ENCODE peak calls at places on chromosomes 1 and 21, in six cellular contexts. One of them, this sample, is unnamed. For H3K4me1 and H3K36me3, the result is how much of the 10 kb centered on the place peaks cover.

GRCh38 chr1:203395746-203396145 is 44.8 kb upstream of the FMOD start:
- DNase-seq in mesenchymal stem cell: no peak
- DNase-seq in CD8-positive, alpha-beta T cell: no peak
- DNase-seq in lung: no peak
- DNase-seq in neuronal stem cell: no peak
- DNase-seq in body of pancreas: no peak
- DNase-seq in this sample: no peak

GRCh38 chr1:50368179-50369007 is 54.9 kb downstream of the DMRTA2 start:
- DNase-seq in mesenchymal stem cell: peak
- DNase-seq in CD8-positive, alpha-beta T cell: no peak
- DNase-seq in lung: peak
- DNase-seq in neuronal stem cell: peak
- DNase-seq in body of pancreas: peak
- DNase-seq in this sample: peak

GRCh38 chr1:24872446-24872845 is 57.6 kb downstream of the RUNX3 start:
- DNase-seq in mesenchymal stem cell: no peak
- DNase-seq in CD8-positive, alpha-beta T cell: peak
- DNase-seq in lung: no peak
- DNase-seq in neuronal stem cell: no peak
- DNase-seq in body of pancreas: no peak
- DNase-seq in this sample: no peak

GRCh38 chr1:15406911-15407559 is 2.7 kb upstream of the EFHD2 start:
- DNase-seq in mesenchymal stem cell: peak
- DNase-seq in CD8-positive, alpha-beta T cell: no peak
- DNase-seq in lung: no peak
- DNase-seq in neuronal stem cell: no peak
- DNase-seq in body of pancreas: no peak
- DNase-seq in this sample: no peak

GRCh38 chr1:27342391-27342777 is 562 bp downstream of the SYTL1 start:
- DNase-seq in mesenchymal stem cell: no peak
- DNase-seq in CD8-positive, alpha-beta T cell: peak
- DNase-seq in lung: no peak
- DNase-seq in neuronal stem cell: no peak
- DNase-seq in body of pancreas: no peak
- DNase-seq in this sample: no peak

GRCh38 chr1:51410568-51411460 is 80.5 kb upstream of the TTC39A start:
- DNase-seq in mesenchymal stem cell: peak
- DNase-seq in CD8-positive, alpha-beta T cell: no peak
- DNase-seq in lung: no peak
- DNase-seq in neuronal stem cell: no peak
- DNase-seq in body of pancreas: no peak
- DNase-seq in this sample: peak

GRCh38 chr21:17915976-17916375 is 96.8 kb upstream of the C21orf91 start:
- DNase-seq in mesenchymal stem cell: no peak
- DNase-seq in CD8-positive, alpha-beta T cell: no peak
- DNase-seq in lung: no peak
- DNase-seq in neuronal stem cell: no peak
- DNase-seq in body of pancreas: no peak
- DNase-seq in this sample: no peak

GRCh38 chr1:22428672-22429071 is 23.0 kb upstream of the ZBTB40 start:
- DNase-seq in mesenchymal stem cell: peak
- DNase-seq in CD8-positive, alpha-beta T cell: peak
- DNase-seq in lung: no peak
- DNase-seq in neuronal stem cell: no peak
- DNase-seq in body of pancreas: no peak
- DNase-seq in this sample: peak

GRCh38 chr1:11749203-11749689 is 12.7 kb upstream of the C1orf167 start:
- DNase-seq in mesenchymal stem cell: peak
- DNase-seq in CD8-positive, alpha-beta T cell: peak
- DNase-seq in lung: no peak
- DNase-seq in neuronal stem cell: no peak
- DNase-seq in body of pancreas: no peak
- DNase-seq in this sample: peak

GRCh38 chr1:154937051-154937987 is 800 bp upstream of the PMVK start:
- DNase-seq in mesenchymal stem cell: peak
- DNase-seq in CD8-positive, alpha-beta T cell: no peak
- DNase-seq in lung: peak
- DNase-seq in neuronal stem cell: peak
- DNase-seq in body of pancreas: peak
- DNase-seq in this sample: peak

GRCh38 chr1:14281412-14281811 is 317.1 kb upstream of the KAZN start:
- DNase-seq in mesenchymal stem cell: no peak
- DNase-seq in CD8-positive, alpha-beta T cell: no peak
- DNase-seq in lung: no peak
- DNase-seq in neuronal stem cell: no peak
- DNase-seq in body of pancreas: no peak
- DNase-seq in this sample: no peak

GRCh38 chr1:214219916-214220315 is 61.0 kb upstream of the SMYD2 start:
- DNase-seq in mesenchymal stem cell: no peak
- DNase-seq in CD8-positive, alpha-beta T cell: no peak
- DNase-seq in lung: no peak
- DNase-seq in neuronal stem cell: no peak
- DNase-seq in body of pancreas: no peak
- DNase-seq in this sample: no peak

GRCh38 chr1:205443585-205444299 is 12.1 kb downstream of the BLACAT1 start:
- DNase-seq in mesenchymal stem cell: no peak
- DNase-seq in CD8-positive, alpha-beta T cell: no peak
- DNase-seq in lung: no peak
- DNase-seq in neuronal stem cell: no peak
- DNase-seq in body of pancreas: no peak
- DNase-seq in this sample: no peak

GRCh38 chr1:29471487-29472313 is 235.4 kb downstream of the PTPRU start:
- DNase-seq in mesenchymal stem cell: no peak
- DNase-seq in CD8-positive, alpha-beta T cell: no peak
- DNase-seq in lung: no peak
- DNase-seq in neuronal stem cell: no peak
- DNase-seq in body of pancreas: no peak
- DNase-seq in this sample: no peak

GRCh38 chr1:206050655-206051235 is 2.2 kb upstream of the RHEX start:
- DNase-seq in mesenchymal stem cell: no peak
- DNase-seq in CD8-positive, alpha-beta T cell: no peak
- DNase-seq in lung: no peak
- DNase-seq in neuronal stem cell: no peak
- DNase-seq in body of pancreas: no peak
- DNase-seq in this sample: no peak

GRCh38 chr1:171251042-171251740 is 2.9 kb downstream of the FMO1 start:
- DNase-seq in mesenchymal stem cell: peak
- DNase-seq in CD8-positive, alpha-beta T cell: no peak
- DNase-seq in lung: no peak
- DNase-seq in neuronal stem cell: peak
- DNase-seq in body of pancreas: no peak
- DNase-seq in this sample: no peak

GRCh38 chr1:206979379-206980043 is 9.3 kb upstream of the FCAMR start:
- DNase-seq in mesenchymal stem cell: peak
- DNase-seq in CD8-positive, alpha-beta T cell: no peak
- DNase-seq in lung: no peak
- DNase-seq in neuronal stem cell: no peak
- DNase-seq in body of pancreas: no peak
- DNase-seq in this sample: no peak

GRCh38 chr21:45546636-45547203 is 4.5 kb upstream of the SLC19A1 start:
- DNase-seq in mesenchymal stem cell: no peak
- DNase-seq in CD8-positive, alpha-beta T cell: no peak
- DNase-seq in lung: no peak
- DNase-seq in neuronal stem cell: no peak
- DNase-seq in body of pancreas: no peak
- DNase-seq in this sample: peak

GRCh38 chr1:184210048-184210447 is 158.5 kb downstream of the TSEN15 start:
- DNase-seq in mesenchymal stem cell: peak
- DNase-seq in CD8-positive, alpha-beta T cell: no peak
- DNase-seq in lung: no peak
- DNase-seq in neuronal stem cell: no peak
- DNase-seq in body of pancreas: no peak
- DNase-seq in this sample: no peak

GRCh38 chr1:7962011-7962335 is 462 bp downstream of the PARK7 start:
- DNase-seq in mesenchymal stem cell: peak
- DNase-seq in CD8-positive, alpha-beta T cell: no peak
- DNase-seq in lung: no peak
- DNase-seq in neuronal stem cell: no peak
- DNase-seq in body of pancreas: no peak
- DNase-seq in this sample: no peak

GRCh38 chr1:89260042-89260441 is 12.6 kb downstream of the GBP5 start:
- DNase-seq in mesenchymal stem cell: no peak
- DNase-seq in CD8-positive, alpha-beta T cell: no peak
- DNase-seq in lung: no peak
- DNase-seq in neuronal stem cell: no peak
- DNase-seq in body of pancreas: no peak
- DNase-seq in this sample: no peak

GRCh38 chr1:23798662-23799142 is 1.9 kb downstream of the GALE start:
- DNase-seq in mesenchymal stem cell: no peak
- DNase-seq in CD8-positive, alpha-beta T cell: no peak
- DNase-seq in lung: no peak
- DNase-seq in neuronal stem cell: no peak
- DNase-seq in body of pancreas: peak
- DNase-seq in this sample: no peak

GRCh38 chr1:39720094-39720999 is 18.3 kb upstream of the PPIE start:
- DNase-seq in mesenchymal stem cell: peak
- DNase-seq in CD8-positive, alpha-beta T cell: no peak
- DNase-seq in lung: peak
- DNase-seq in neuronal stem cell: no peak
- DNase-seq in body of pancreas: peak
- DNase-seq in this sample: peak

GRCh38 chr1:26368486-26368885 is 4.1 kb downstream of the ZNF683 start:
- DNase-seq in mesenchymal stem cell: no peak
- DNase-seq in CD8-positive, alpha-beta T cell: no peak
- DNase-seq in lung: no peak
- DNase-seq in neuronal stem cell: no peak
- DNase-seq in body of pancreas: no peak
- DNase-seq in this sample: no peak

GRCh38 chr1:208476825-208477170 is 232.6 kb upstream of the PLXNA2 start:
- DNase-seq in mesenchymal stem cell: no peak
- DNase-seq in CD8-positive, alpha-beta T cell: no peak
- DNase-seq in lung: no peak
- DNase-seq in neuronal stem cell: no peak
- DNase-seq in body of pancreas: no peak
- DNase-seq in this sample: no peak

GRCh38 chr1:245291351-245291750 is 136.6 kb downstream of the KIF26B start:
- DNase-seq in mesenchymal stem cell: no peak
- DNase-seq in CD8-positive, alpha-beta T cell: no peak
- DNase-seq in lung: no peak
- DNase-seq in neuronal stem cell: no peak
- DNase-seq in body of pancreas: no peak
- DNase-seq in this sample: no peak

GRCh38 chr1:48109390-48110009 is 112.3 kb upstream of the TRABD2B start:
- DNase-seq in mesenchymal stem cell: peak
- DNase-seq in CD8-positive, alpha-beta T cell: no peak
- DNase-seq in lung: no peak
- DNase-seq in neuronal stem cell: peak
- DNase-seq in body of pancreas: peak
- DNase-seq in this sample: peak

GRCh38 chr1:200869376-200869752 is 3.4 kb upstream of the GPR25 start:
- DNase-seq in mesenchymal stem cell: no peak
- DNase-seq in CD8-positive, alpha-beta T cell: no peak
- DNase-seq in lung: no peak
- DNase-seq in neuronal stem cell: no peak
- DNase-seq in body of pancreas: no peak
- DNase-seq in this sample: no peak

GRCh38 chr1:28208818-28209441 is 23.9 kb downstream of the DNAJC8 start:
- DNase-seq in mesenchymal stem cell: peak
- DNase-seq in CD8-positive, alpha-beta T cell: peak
- DNase-seq in lung: peak
- DNase-seq in neuronal stem cell: no peak
- DNase-seq in body of pancreas: peak
- DNase-seq in this sample: peak

GRCh38 chr1:214864896-214865688 is 217.4 kb upstream of the KCNK2 start:
- DNase-seq in mesenchymal stem cell: peak
- DNase-seq in CD8-positive, alpha-beta T cell: no peak
- DNase-seq in lung: no peak
- DNase-seq in neuronal stem cell: no peak
- DNase-seq in body of pancreas: no peak
- DNase-seq in this sample: no peak

GRCh38 chr1:44543816-44544185 is 130.5 kb downstream of the TMEM53 start:
- DNase-seq in mesenchymal stem cell: no peak
- DNase-seq in CD8-positive, alpha-beta T cell: no peak
- DNase-seq in lung: no peak
- DNase-seq in neuronal stem cell: no peak
- DNase-seq in body of pancreas: no peak
- DNase-seq in this sample: no peak

GRCh38 chr1:41915786-41916571 is 2.7 kb downstream of the HIVEP3 start:
- DNase-seq in mesenchymal stem cell: no peak
- DNase-seq in CD8-positive, alpha-beta T cell: peak
- DNase-seq in lung: peak
- DNase-seq in neuronal stem cell: no peak
- DNase-seq in body of pancreas: peak
- DNase-seq in this sample: no peak
- H3K4me1 ChIP-seq in mesenchymal stem cell: under half
- H3K4me1 ChIP-seq in CD8-positive, alpha-beta T cell: half or more
- H3K4me1 ChIP-seq in lung: under half
- H3K4me1 ChIP-seq in neuronal stem cell: under half
- H3K4me1 ChIP-seq in body of pancreas: under half
- H3K4me1 ChIP-seq in this sample: under half

DNA sequence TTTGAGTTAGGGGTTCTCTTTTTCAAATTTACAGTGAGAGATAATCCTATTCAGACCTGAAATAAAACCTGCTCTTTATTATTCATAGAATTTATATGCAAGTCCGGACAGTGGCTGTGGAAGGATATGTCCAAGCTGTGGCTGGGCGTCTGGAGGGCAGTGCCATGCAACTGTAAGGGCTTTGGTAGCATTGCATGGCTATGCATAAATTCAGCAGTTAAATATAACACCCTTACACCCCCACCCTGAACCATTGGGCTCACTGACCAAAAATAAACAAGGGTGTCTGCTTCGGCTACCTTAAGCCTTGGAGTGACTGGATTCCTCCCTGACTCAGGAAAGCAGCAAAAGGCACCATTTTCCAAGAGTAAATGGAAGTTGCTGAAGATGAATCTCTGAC is 5.4 kb downstream of the CHTOP start:
- DNase-seq in mesenchymal stem cell: no peak
- DNase-seq in CD8-positive, alpha-beta T cell: no peak
- DNase-seq in lung: no peak
- DNase-seq in neuronal stem cell: no peak
- DNase-seq in body of pancreas: no peak
- DNase-seq in this sample: no peak
- H3K36me3 ChIP-seq in mesenchymal stem cell: half or more
- H3K36me3 ChIP-seq in CD8-positive, alpha-beta T cell: half or more
- H3K36me3 ChIP-seq in lung: under half
- H3K36me3 ChIP-seq in neuronal stem cell: half or more
- H3K36me3 ChIP-seq in body of pancreas: under half
- H3K36me3 ChIP-seq in this sample: half or more

GRCh38 chr1:52593495-52593894 is 8.7 kb upstream of the GPX7 start:
- DNase-seq in mesenchymal stem cell: no peak
- DNase-seq in CD8-positive, alpha-beta T cell: no peak
- DNase-seq in lung: no peak
- DNase-seq in neuronal stem cell: no peak
- DNase-seq in body of pancreas: no peak
- DNase-seq in this sample: no peak
- H3K4me3 ChIP-seq in mesenchymal stem cell: no peak
- H3K4me3 ChIP-seq in CD8-positive, alpha-beta T cell: no peak
- H3K4me3 ChIP-seq in lung: no peak
- H3K4me3 ChIP-seq in neuronal stem cell: no peak
- H3K4me3 ChIP-seq in body of pancreas: no peak
- H3K4me3 ChIP-seq in this sample: no peak

DNA sequence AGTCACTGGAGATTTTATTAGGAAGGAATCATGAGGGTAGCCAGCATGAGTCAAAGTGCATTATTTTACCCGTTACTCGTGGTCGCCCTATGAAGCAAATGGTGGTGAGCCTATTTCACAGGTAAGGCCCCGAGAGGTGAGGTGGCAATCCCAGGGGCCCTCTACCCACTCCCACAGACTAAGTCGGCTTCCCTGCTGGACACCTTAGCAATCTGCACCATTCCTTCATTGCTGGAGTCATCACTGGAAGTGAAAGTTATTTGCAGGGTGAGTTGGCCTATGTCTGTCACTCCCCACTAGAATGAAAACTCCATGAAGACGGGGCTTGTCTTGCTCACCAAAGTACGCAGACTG is 52.7 kb downstream of the TOMM20 start:
- DNase-seq in mesenchymal stem cell: no peak
- DNase-seq in CD8-positive, alpha-beta T cell: no peak
- DNase-seq in lung: no peak
- DNase-seq in neuronal stem cell: no peak
- DNase-seq in body of pancreas: no peak
- DNase-seq in this sample: no peak
- H3K4me1 ChIP-seq in mesenchymal stem cell: under half
- H3K4me1 ChIP-seq in CD8-positive, alpha-beta T cell: under half
- H3K4me1 ChIP-seq in lung: under half
- H3K4me1 ChIP-seq in neuronal stem cell: under half
- H3K4me1 ChIP-seq in body of pancreas: half or more
- H3K4me1 ChIP-seq in this sample: under half

This sample was measured in HAP-1.